ENCODE peak calls at places on chromosomes 1 and 21, in four cellular contexts. O is breast epithelium, H is prostate gland, K is spleen. F is an unnamed sample.

GRCh38 chr1:225426395-225427248 is 1.2 kb downstream of the LBR start:
- DNase-seq in O (no peak), H (no peak), K (peak), F (no peak)

GRCh38 chr1:40058097-40058452 is 17.5 kb downstream of the CAP1 start:
- DNase-seq in O (no peak), H (no peak), K (no peak), F (no peak)

GRCh38 chr1:54767526-54767925 is 3.2 kb upstream of the PARS2 start:
- DNase-seq in O (no peak), H (no peak), K (no peak), F (no peak)

GRCh38 chr1:93442276-93442675 is 5.6 kb upstream of the FNBP1L start:
- DNase-seq in O (no peak), H (no peak), K (no peak), F (no peak)

GRCh38 chr1:218524526-218524925 is 179.4 kb downstream of the TGFB2 start:
- DNase-seq in O (no peak), H (no peak), K (no peak), F (no peak)

GRCh38 chr1:37794372-37795339 is 1.0 kb downstream of the MANEAL start:
- DNase-seq in O (no peak), H (no peak), K (no peak), F (no peak)

GRCh38 chr21:15433091-15433490 is 296.7 kb upstream of the USP25 start:
- DNase-seq in O (no peak), H (no peak), K (no peak), F (no peak)

GRCh38 chr1:170555370-170555769 is 23.4 kb downstream of the GORAB start:
- DNase-seq in O (no peak), H (no peak), K (no peak), F (no peak)

GRCh38 chr1:21673277-21673780 is 4.2 kb upstream of the RAP1GAP start:
- DNase-seq in O (no peak), H (peak), K (peak), F (no peak)

GRCh38 chr1:66251521-66251920 is 282.4 kb upstream of the SGIP1 start:
- DNase-seq in O (no peak), H (no peak), K (no peak), F (no peak)

GRCh38 chr21:32868631-32869454 is 97.3 kb upstream of the PAXBP1 start:
- DNase-seq in O (no peak), H (no peak), K (no peak), F (no peak)

GRCh38 chr1:32246888-32247273 is at the start of gene FAM167B:
- DNase-seq in O (no peak), H (no peak), K (no peak), F (no peak)

GRCh38 chr1:5481889-5482288 is 510.3 kb downstream of the NPHP4 start:
- DNase-seq in O (no peak), H (no peak), K (peak), F (no peak)

DNA sequence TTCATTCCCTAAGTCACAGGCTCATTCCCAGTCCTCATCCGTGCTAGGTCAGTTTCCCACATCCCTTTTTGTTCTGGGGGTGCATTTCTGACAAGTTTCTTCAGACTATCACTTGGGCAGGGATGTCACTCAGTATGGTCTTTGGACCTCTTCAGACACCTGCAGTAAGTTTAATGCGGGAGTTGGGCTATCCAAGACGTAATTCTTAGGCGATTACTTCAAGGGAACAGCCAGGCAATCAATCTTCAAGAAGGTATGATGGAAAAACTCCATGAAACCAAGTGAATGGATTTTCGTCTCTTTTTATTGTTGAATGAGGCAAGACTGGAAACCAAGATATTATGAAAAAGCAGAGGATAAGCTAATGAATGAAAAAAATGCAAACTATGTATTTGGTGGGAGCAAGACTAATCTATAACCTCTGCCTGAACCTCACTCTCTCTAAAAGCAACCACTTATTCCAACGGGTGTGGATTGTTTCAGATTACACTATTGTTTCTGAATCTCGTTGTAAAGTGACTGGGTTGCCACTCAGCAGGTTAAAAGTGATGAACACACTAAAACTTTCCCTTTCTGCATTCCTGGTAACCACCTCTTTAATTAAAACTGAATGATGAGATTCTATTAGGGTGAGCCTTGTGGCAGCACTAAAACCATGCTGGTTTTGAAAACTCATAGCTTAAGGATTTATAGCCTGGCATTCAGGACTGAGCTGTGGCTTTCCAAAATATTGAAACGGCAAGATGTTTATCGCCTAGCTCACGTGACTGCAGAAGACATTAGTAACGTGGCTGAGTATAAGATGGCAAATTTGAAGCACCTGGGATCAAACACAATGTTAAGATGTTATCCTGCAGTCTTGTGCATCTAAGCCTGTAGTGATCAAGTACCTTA is 1.1 kb downstream of the RASAL2 start:
- DNase-seq in O (no peak), H (no peak), K (no peak), F (no peak)
- H3K4me3 ChIP-seq in O (peak), H (peak), K (peak), F (peak)

GRCh38 chr1:46244656-46245371 is 2.7 kb upstream of the RAD54L start:
- DNase-seq in O (no peak), H (no peak), K (no peak), F (no peak)

GRCh38 chr1:46248122-46248920 is 758 bp downstream of the RAD54L start:
- DNase-seq in O (no peak), H (no peak), K (peak), F (no peak)

GRCh38 chr1:46247433-46248121 is at the start of gene RAD54L:
- DNase-seq in O (peak), H (peak), K (peak), F (peak)

GRCh38 chr1:46242918-46243317 is 4.6 kb upstream of the RAD54L start:
- DNase-seq in O (no peak), H (no peak), K (no peak), F (no peak)

GRCh38 chr1:46246548-46247432 is 773 bp upstream of the RAD54L start:
- DNase-seq in O (peak), H (no peak), K (peak), F (no peak)
- TF ChIP-seq POLR2AphosphoS5 in O (no peak), H (peak), K (no peak), F (peak)

GRCh38 chr1:162019006-162019405 is 4.7 kb downstream of the OLFML2B start:
- DNase-seq in O (no peak), H (no peak), K (no peak), F (no peak)
- H3K4me3 ChIP-seq in O (no peak), H (no peak), K (no peak), F (no peak)

DNA sequence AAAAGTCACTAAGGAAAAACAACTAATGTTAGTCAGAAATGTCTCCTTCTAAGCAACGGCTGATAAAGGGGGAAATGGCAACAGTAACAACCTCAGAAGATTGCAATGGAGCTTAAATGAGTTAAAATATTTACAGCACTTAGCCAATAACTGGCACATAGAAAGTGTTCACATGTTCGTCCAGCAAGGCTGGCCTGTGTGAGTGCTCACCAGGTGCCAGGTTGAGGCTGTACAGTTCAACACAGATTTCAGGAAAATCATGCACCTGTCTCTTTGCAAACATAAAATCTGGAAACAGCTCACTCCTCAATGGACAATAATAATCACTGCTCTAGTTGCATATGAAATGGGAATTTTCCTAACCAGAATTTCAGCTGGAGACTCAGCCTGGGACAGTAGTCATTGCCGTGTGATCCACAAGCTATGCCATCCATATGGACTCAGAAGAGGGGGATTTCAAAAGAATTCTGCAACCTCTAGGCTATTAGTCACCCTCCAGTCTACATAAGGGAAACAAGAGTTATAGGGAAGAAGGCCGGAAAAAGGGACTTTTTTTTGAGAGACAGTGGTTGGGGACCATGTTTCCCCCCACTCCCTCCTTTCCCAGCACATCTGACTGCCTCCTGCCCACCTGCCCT is 68.6 kb downstream of the SYDE2 start:
- DNase-seq in O (no peak), H (no peak), K (no peak), F (no peak)
- TF ChIP-seq POLR2AphosphoS5 in O (no peak), H (no peak), K (no peak), F (no peak)

DNA sequence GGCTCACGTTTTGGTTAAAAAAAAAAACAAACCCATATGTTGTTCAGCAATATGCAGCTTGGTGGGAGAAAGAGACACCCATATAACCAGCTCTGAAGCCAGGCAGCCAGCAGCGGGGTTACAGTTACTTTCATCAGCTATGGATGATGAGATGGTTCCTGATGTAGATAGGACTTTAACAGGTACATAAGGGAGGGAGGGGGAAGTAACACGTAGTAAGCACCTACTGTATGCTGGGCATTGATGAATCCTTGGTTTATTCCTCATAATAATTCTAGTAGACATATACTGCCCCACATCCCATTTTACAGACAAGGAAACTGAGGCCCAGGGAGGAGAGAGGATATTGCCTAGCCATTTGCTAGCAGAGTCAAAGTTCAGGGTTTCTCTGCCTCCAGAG is 2.0 kb downstream of the SLC1A7 start:
- DNase-seq in O (no peak), H (no peak), K (peak), F (no peak)
- H3K4me3 ChIP-seq in O (no peak), H (no peak), K (no peak), F (no peak)

DNA sequence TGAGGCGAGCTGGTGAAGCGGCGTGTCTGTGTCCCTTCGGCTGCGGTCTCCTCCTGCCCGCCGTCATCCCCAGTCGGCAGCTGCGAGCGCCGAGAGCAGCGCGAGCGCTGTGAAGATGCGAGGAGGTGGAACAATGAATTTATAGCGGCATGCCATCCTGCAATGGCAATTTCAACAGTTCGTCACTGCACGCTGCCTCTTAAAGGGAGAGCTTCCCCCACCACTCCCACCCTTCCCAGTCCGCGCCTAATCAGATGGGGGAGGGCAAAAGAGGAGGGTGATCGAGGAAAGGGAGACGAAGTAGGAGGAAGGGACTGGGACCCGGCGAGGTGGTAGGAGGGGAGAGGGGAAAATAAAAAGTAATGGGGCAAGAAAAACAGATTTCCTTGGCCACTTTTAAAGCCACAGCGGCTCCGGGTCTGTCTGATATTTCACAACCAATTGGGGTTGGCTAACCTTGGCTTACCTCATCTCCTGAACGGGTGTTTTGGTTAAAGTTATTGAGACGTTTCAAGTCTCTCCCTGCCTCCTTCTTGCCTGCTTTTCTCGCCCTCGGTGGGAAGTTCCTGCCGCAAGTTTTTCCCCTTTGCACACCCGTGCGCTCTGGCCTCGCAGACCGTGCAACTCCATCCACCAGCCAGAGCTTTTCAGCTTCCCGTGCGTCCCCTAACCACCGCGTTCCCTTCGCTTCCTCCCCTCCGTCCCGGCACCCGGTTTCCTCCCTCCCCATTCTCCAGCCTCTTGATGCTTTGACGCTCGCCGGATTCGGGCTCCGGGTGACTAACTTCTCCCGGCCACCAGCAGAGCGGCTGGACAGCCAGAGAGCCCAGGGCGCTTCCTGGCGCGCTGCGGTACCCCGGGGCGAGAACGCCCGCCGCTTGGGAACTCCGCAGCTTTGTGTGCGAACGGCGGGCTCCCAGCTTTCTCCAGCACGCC is at the start of gene ADAMTS5:
- DNase-seq in O (peak), H (peak), K (peak), F (peak)
- TF ChIP-seq POLR2AphosphoS5 in O (peak), H (no peak), K (peak), F (peak)

GRCh38 chr1:227947425-227947677 is 381 bp downstream of the WNT9A start:
- DNase-seq in O (peak), H (no peak), K (peak), F (no peak)

GRCh38 chr1:227944066-227944930 is 3.4 kb downstream of the WNT9A start:
- DNase-seq in O (peak), H (no peak), K (peak), F (no peak)

GRCh38 chr1:227944931-227945890 is 2.5 kb downstream of the WNT9A start:
- DNase-seq in O (peak), H (no peak), K (peak), F (no peak)

GRCh38 chr1:227946624-227947424 is 908 bp downstream of the WNT9A start:
- DNase-seq in O (peak), H (peak), K (peak), F (peak)

DNA sequence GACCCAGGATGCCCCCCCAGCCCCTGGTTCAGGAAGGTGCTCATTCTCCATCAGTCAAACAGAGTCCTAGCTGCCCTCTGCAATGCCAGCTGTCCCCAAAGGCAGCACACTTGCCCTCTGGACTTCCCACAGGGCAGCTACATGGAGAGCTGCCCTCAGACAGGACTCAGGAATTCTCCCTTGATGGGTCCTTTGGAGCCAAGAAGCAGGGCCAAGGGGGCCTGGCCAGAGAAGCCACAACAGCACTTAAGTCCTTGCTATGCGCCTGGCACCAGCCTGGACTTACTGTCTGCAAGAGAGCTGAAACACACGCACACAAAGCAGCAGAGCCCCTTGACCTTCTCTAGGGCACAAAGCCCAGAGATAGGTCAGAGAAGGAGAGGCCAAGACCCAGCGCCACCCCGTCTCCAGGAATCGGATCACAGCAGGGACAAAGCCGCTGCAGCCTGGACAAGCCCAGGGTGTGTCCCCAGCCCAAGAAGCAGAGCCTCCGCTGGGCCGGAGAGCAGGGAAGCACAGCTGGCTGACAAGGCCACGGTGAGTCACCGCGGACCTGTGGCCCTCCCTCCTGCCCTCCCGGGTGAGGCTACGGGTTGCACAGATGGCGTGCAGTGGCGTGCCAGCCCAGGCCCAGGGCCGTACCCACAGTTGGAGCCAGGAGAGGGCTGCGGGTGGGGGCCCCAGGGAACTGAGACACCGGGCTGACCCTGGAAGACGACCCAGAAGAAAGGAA is 1.7 kb downstream of the WNT9A start:
- DNase-seq in O (peak), H (peak), K (peak), F (no peak)
- H3K4me3 ChIP-seq in O (peak), H (no peak), K (peak), F (peak)

GRCh38 chr1:59990470-59990869 is 63.9 kb upstream of the CYP2J2 start:
- DNase-seq in O (no peak), H (no peak), K (no peak), F (no peak)

GRCh38 chr1:59994302-59995198 is 68.0 kb upstream of the CYP2J2 start:
- DNase-seq in O (no peak), H (no peak), K (no peak), F (no peak)

GRCh38 chr1:59986736-59987310 is 60.2 kb upstream of the CYP2J2 start:
- DNase-seq in O (no peak), H (no peak), K (no peak), F (no peak)

GRCh38 chr1:59997479-59997878 is 70.9 kb upstream of the CYP2J2 start:
- DNase-seq in O (no peak), H (no peak), K (no peak), F (no peak)

GRCh38 chr1:59992040-59992820 is 65.7 kb upstream of the CYP2J2 start:
- DNase-seq in O (no peak), H (no peak), K (no peak), F (no peak)
- TF ChIP-seq POLR2AphosphoS5 in O (no peak), H (no peak), K (no peak), F (no peak)

GRCh38 chr21:42459583-42460215 is 36.3 kb downstream of the RSPH1 start:
- DNase-seq in O (no peak), H (no peak), K (peak), F (no peak)
- H3K4me3 ChIP-seq in O (no peak), H (no peak), K (no peak), F (no peak)